ENCODE peak calls at places on chromosomes 12 and 14, in ten cellular contexts. C, I, H, T, R, P, Z, Y, Q and L are unnamed samples.
A peak's percentile ranks its signal among the peaks of the same experiment; 100 is the strongest.

GRCh38 chr12:121630791-121631190 is 4.5 kb downstream of the ORAI1 start:
- DNase-seq in C (no peak), Q (no peak), H (no peak), T (no peak), I (no peak), R (peak; percentile 56), Y (no peak), P (no peak), Z (no peak), L (no peak)

GRCh38 chr12:5996459-5996858 is 51.4 kb upstream of the ANO2 start:
- DNase-seq in T (no peak), Y (no peak), R (no peak), Q (no peak), H (no peak), Z (no peak), C (no peak), P (no peak), I (no peak), L (no peak)

GRCh38 chr14:53608369-53608768 is 348.3 kb downstream of the BMP4 start:
- DNase-seq in I (no peak), C (no peak), H (no peak), Z (no peak), Q (no peak), R (no peak), T (no peak), Y (no peak), P (no peak), L (peak; percentile 59)

GRCh38 chr12:12686925-12687324 is 9.1 kb downstream of the GPR19 start:
- DNase-seq in Q (peak; percentile 59), Y (no peak), Z (no peak), H (no peak), T (no peak), P (no peak), I (no peak), R (no peak), C (no peak), L (no peak)

GRCh38 chr12:13102481-13103195 is 829 bp downstream of the GSG1 start:
- DNase-seq in P (no peak), Y (no peak), I (peak; percentile 75), Q (peak; percentile 48), Z (no peak), H (no peak), R (no peak), T (no peak), C (no peak), L (no peak)

GRCh38 chr12:67925077-67925476 is 64.2 kb upstream of the IFNG-AS1 start:
- DNase-seq in C (no peak), P (no peak), Y (no peak), R (no peak), I (no peak), H (no peak), Q (no peak), T (no peak), Z (no peak), L (no peak)

GRCh38 chr12:128459067-128459466 is 192.1 kb downstream of the TMEM132C start:
- DNase-seq in C (no peak), P (no peak), Y (no peak), T (no peak), Z (no peak), I (no peak), Q (no peak), H (no peak), R (no peak), L (no peak)

GRCh38 chr12:26966842-26967241 is 28.6 kb downstream of the FGFR1OP2 start:
- DNase-seq in C (no peak), T (no peak), Z (no peak), Q (no peak), Y (no peak), I (no peak), R (no peak), P (no peak), H (no peak), L (no peak)

GRCh38 chr14:32564591-32564990 is 235.5 kb downstream of the AKAP6 start:
- DNase-seq in C (no peak), P (no peak), R (no peak), Y (no peak), T (no peak), Q (peak; percentile 8), Z (peak; percentile 9), I (no peak), H (no peak), L (no peak)

GRCh38 chr14:96676161-96676560 is 121.0 kb upstream of the VRK1 start:
- DNase-seq in P (no peak), I (no peak), Q (peak; percentile 7), Z (no peak), H (no peak), T (no peak), Y (no peak), R (no peak), C (no peak), L (no peak)

GRCh38 chr12:4961311-4961710 is 51.6 kb downstream of the KCNA1 start:
- DNase-seq in C (no peak), Y (no peak), Z (no peak), T (no peak), P (no peak), Q (no peak), H (no peak), R (no peak), I (no peak), L (no peak)

GRCh38 chr14:56243110-56243509 is 124.9 kb downstream of the PELI2 start:
- DNase-seq in C (no peak), P (no peak), T (no peak), Z (no peak), Y (peak; percentile 29), I (no peak), Q (no peak), R (no peak), H (no peak), L (no peak)

GRCh38 chr12:105843989-105844768 is 294.6 kb downstream of the NUAK1 start:
- DNase-seq in P (no peak), I (peak; percentile 74), R (no peak), H (no peak), C (no peak), T (no peak), Z (peak; percentile 32), Q (peak; percentile 29), Y (no peak), L (no peak)

GRCh38 chr12:26340649-26341048 is 145.3 kb downstream of the SSPN start:
- DNase-seq in Y (no peak), Z (no peak), T (no peak), H (no peak), P (no peak), I (no peak), R (no peak), C (no peak), Q (no peak), L (no peak)

GRCh38 chr12:99137124-99137845 is 492.2 kb downstream of the APAF1 start:
- DNase-seq in C (no peak), P (no peak), H (no peak), Y (no peak), R (no peak), I (no peak), Q (no peak), T (no peak), Z (no peak), L (no peak)

GRCh38 chr12:25960176-25960575 is 1.7 kb downstream of the RASSF8 start:
- DNase-seq in T (no peak), Q (peak; percentile 28), I (no peak), H (no peak), R (peak; percentile 46), C (no peak), Y (peak; percentile 44), Z (no peak), P (no peak), L (no peak)

GRCh38 chr12:57591567-57592325 is 754 bp downstream of the PIP4K2C start:
- DNase-seq in Y (peak; percentile 54), Z (no peak), I (no peak), H (peak; percentile 82), P (no peak), T (no peak), C (no peak), R (peak; percentile 43), Q (peak; percentile 21), L (peak; percentile 31)

DNA sequence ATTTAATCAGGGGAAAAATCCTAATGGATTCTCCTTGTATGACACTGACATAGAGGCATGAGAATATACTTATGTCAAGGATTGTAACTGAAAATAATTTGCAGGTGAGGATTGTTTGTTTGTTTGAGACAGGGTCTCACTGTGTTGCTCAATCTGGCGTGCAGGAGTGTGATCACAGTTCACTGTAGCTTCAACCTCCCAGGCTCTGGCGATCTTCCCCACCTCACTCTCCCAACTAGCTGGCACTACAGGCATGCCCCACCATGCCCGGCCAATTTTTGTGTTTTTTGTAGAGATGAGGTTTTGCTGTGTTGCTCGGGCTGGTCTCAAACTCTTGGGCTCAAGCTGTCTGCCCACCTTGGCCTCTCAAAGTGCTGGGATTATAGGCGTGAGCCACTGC is 170.1 kb upstream of the HMGA2 start:
- DNase-seq in I (no peak), Q (no peak), H (no peak), Z (no peak), P (no peak), T (no peak), C (no peak), Y (no peak), R (no peak), L (no peak)
- H3K4me1 ChIP-seq in I (no peaks in the 10 kb centered on the region), Q (peaks cover 15% of the 10 kb centered on the region), H (no peaks in the 10 kb centered on the region), Z (no peaks in the 10 kb centered on the region), P (no peaks in the 10 kb centered on the region), T (no peaks in the 10 kb centered on the region), C (no peaks in the 10 kb centered on the region), Y (no peaks in the 10 kb centered on the region), R (no peaks in the 10 kb centered on the region), L (no peaks in the 10 kb centered on the region)

GRCh38 chr12:88638956-88639355 is 58.7 kb upstream of the KITLG start:
- DNase-seq in P (no peak), T (no peak), C (no peak), Q (peak; percentile 50), R (no peak), Y (no peak), Z (no peak), I (no peak), H (no peak), L (no peak)
- TF ChIP-seq CTCF in P (no peak), T (no peak), C (no peak), Q (no peak), R (no peak), Y (no peak), Z (no peak), I (no peak), H (no peak), L (no peak)

DNA sequence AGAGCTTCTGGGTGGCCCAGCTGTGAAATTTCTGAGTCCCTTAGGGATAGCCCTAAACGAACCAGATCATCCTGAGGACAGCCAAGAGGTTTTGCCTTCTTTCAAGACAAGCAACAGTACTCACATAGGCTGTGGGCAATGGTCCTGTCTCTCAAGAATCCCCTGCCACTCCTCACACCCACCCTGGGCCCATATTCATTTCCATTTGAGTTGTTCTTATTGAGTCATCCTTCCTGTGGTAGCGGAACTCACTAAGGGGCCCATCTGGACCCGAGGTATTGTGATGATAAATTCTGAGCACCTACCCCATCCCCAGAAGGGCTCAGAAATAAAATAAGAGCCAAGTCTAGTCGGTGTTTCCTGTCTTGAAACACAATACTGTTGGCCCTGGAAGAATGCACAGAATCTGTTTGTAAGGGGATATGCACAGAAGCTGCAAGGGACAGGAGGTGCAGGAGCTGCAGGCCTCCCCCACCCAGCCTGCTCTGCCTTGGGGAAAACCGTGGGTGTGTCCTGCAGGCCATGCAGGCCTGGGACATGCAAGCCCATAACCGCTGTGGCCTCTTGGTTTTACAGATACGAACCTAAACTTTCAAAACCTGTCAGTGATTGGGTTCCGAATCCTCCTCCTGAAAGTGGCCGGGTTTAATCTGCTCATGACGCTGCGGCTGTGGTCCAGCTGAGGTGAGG is 38.9 kb downstream of the DAD1 start:
- DNase-seq in R (no peak), C (no peak), Z (no peak), Q (peak; percentile 63), Y (no peak), P (peak; percentile 53), I (no peak), T (no peak), H (no peak), L (no peak)
- H3K4me1 ChIP-seq in R (peaks cover 14% of the 10 kb centered on the region), C (peaks cover 25% of the 10 kb centered on the region), Z (no peaks in the 10 kb centered on the region), Q (peaks cover 24% of the 10 kb centered on the region), Y (peaks cover 20% of the 10 kb centered on the region), P (peaks cover 96% of the 10 kb centered on the region), I (peaks cover 28% of the 10 kb centered on the region), T (peaks cover 26% of the 10 kb centered on the region), H (peaks cover 24% of the 10 kb centered on the region), L (peaks cover 5% of the 10 kb centered on the region)

GRCh38 chr14:36524874-36525745 is 5.1 kb upstream of the NKX2-1 start:
- DNase-seq in Q (no peak), Y (peak; percentile 93), R (peak; percentile 78), T (no peak), C (peak; percentile 90), I (peak; percentile 89), H (no peak), P (no peak), Z (no peak), L (peak; percentile 54)
- TF ChIP-seq CTCF in Q (peak; percentile 27), Y (peak; percentile 82), R (peak; percentile 58), T (peak; percentile 25), C (peak; percentile 49), I (no peak), H (peak; percentile 35), P (no peak), Z (peak; percentile 38), L (peak; percentile 28)